ENCODE peak calls at places on chromosome 5, in eight cellular contexts. P, C, G, F, O, U, A and X are unnamed samples.

GRCh38 chr5:54301215-54301614 is 9.2 kb downstream of the ARL15 start:
- DNase-seq in P (no peak), A (no peak), O (no peak), G (no peak), C (no peak), F (no peak), U (no peak), X (no peak)

GRCh38 chr5:82975396-82975795 is 101.8 kb downstream of the TMEM167A start:
- DNase-seq in O (no peak), C (no peak), P (no peak), A (no peak), U (no peak), G (peak; percentile 6), F (no peak), X (no peak)

GRCh38 chr5:107242411-107242810 is 428.3 kb downstream of the EFNA5 start:
- DNase-seq in A (no peak), P (no peak), F (no peak), C (no peak), U (no peak), O (no peak), G (no peak), X (no peak)

GRCh38 chr5:112594060-112594850 is 143.4 kb upstream of the APC start:
- DNase-seq in P (no peak), C (no peak), O (no peak), G (no peak), F (no peak), U (no peak), A (no peak), X (no peak)

GRCh38 chr5:93360436-93361100 is 220.5 kb downstream of the NR2F1-AS1 start:
- DNase-seq in O (no peak), G (no peak), C (no peak), F (no peak), P (no peak), U (no peak), A (no peak), X (no peak)

GRCh38 chr5:79702606-79703380 is 13.2 kb downstream of the CMYA5 start:
- DNase-seq in O (no peak), C (peak; percentile 14), F (peak; percentile 21), G (peak; percentile 59), P (no peak), U (no peak), A (no peak), X (no peak)

GRCh38 chr5:167285591-167285990 is 1005.9 kb upstream of the WWC1 start:
- DNase-seq in C (no peak), G (no peak), U (no peak), P (no peak), F (no peak), A (no peak), O (no peak), X (no peak)

GRCh38 chr5:137831526-137831925 is 36.1 kb upstream of the MYOT start:
- DNase-seq in P (no peak), O (no peak), U (no peak), C (no peak), F (no peak), G (no peak), A (no peak), X (no peak)

GRCh38 chr5:53956632-53957031 is 353.7 kb downstream of the ARL15 start:
- DNase-seq in A (no peak), P (no peak), O (no peak), F (no peak), U (no peak), C (no peak), G (no peak), X (no peak)

GRCh38 chr5:6462671-6463070 is 14.0 kb downstream of the UBE2QL1 start:
- DNase-seq in U (no peak), G (no peak), O (no peak), C (no peak), F (no peak), P (no peak), A (no peak), X (no peak)

GRCh38 chr5:83077662-83078261 is 415 bp downstream of the XRCC4 start:
- DNase-seq in A (no peak), C (no peak), U (peak; percentile 14), G (no peak), O (no peak), F (no peak), P (no peak), X (peak; percentile 22)

GRCh38 chr5:159310492-159310891 is 19.8 kb downstream of the IL12B start:
- DNase-seq in A (no peak), P (peak; percentile 19), C (peak; percentile 36), O (no peak), G (peak; percentile 59), U (peak; percentile 33), F (no peak), X (no peak)

GRCh38 chr5:93603191-93603590 is 20.2 kb downstream of the NR2F1 start:
- DNase-seq in A (no peak), U (no peak), F (no peak), C (no peak), O (no peak), G (no peak), P (no peak), X (no peak)

GRCh38 chr5:151171521-151171920 is 13.9 kb upstream of the ANXA6 start:
- DNase-seq in G (no peak), O (no peak), A (no peak), C (no peak), F (no peak), P (no peak), U (no peak), X (no peak)

GRCh38 chr5:167982-168660 is 23.2 kb upstream of the LRRC14B start:
- DNase-seq in C (no peak), A (no peak), F (no peak), O (no peak), U (no peak), G (no peak), P (no peak), X (no peak)

GRCh38 chr5:175854231-175855040 is 16.9 kb upstream of the CPLX2 start:
- DNase-seq in O (no peak), C (peak; percentile 32), F (no peak), A (no peak), G (no peak), U (no peak), P (no peak), X (no peak)

GRCh38 chr5:133499896-133500295 is 112.4 kb downstream of the FSTL4 start:
- DNase-seq in O (no peak), G (no peak), U (no peak), C (no peak), F (no peak), A (no peak), P (no peak), X (no peak)

GRCh38 chr5:43432486-43433365 is 20.5 kb upstream of the CCL28 start:
- DNase-seq in U (no peak), A (no peak), G (no peak), O (no peak), F (no peak), P (no peak), C (peak; percentile 83), X (no peak)

GRCh38 chr5:98975682-98976407 is 47.0 kb upstream of the CHD1 start:
- DNase-seq in G (no peak), F (no peak), P (no peak), O (no peak), A (no peak), U (no peak), C (no peak), X (no peak)